ENCODE peak calls at places on chromosomes 6 and 20, in five cellular contexts. D is NCI-H146; I is stimulated activated CD4-positive, alpha-beta T cell treated with anti-CD3 and anti-CD28 coated beads, Interleukin-15, amount 100 ng/mL, for 24 hours; V is NCI-H1105; O is retina. B is an unnamed sample.

GRCh38 chr6:140264451-140264850 is 890.0 kb upstream of the CITED2 start:
- DNase-seq in O (no peak), V (no peak), I (no peak), D (no peak), B (no peak)

GRCh38 chr20:4040283-4041179 is 25.2 kb upstream of the RNF24 start:
- DNase-seq in V (no peak), O (no peak), D (no peak), I (no peak), B (no peak)

GRCh38 chr20:402496-402885 is 5.6 kb upstream of the RBCK1 start:
- DNase-seq in O (no peak), D (no peak), V (no peak), I (no peak), B (no peak)

GRCh38 chr20:47054945-47055344 is 160.3 kb downstream of the EYA2 start:
- DNase-seq in D (no peak), O (no peak), I (no peak), V (no peak), B (no peak)

GRCh38 chr20:31839782-31840487 is 5.5 kb downstream of the FOXS1 start:
- DNase-seq in D (no peak), V (no peak), I (no peak), O (no peak), B (no peak)

GRCh38 chr6:108127826-108128225 is 38.0 kb upstream of the NR2E1 start:
- DNase-seq in O (no peak), D (no peak), V (no peak), I (no peak), B (peak; percentile 40)

GRCh38 chr6:6752129-6752528 is 163.6 kb downstream of the LY86 start:
- DNase-seq in D (no peak), I (no peak), O (peak; percentile 59), V (no peak), B (no peak)

GRCh38 chr20:37531856-37532255 is 4.2 kb upstream of the BLCAP start:
- DNase-seq in O (no peak), V (no peak), D (no peak), I (no peak), B (no peak)

GRCh38 chr6:53044071-53044470 is 21.1 kb upstream of the FBXO9 start:
- DNase-seq in D (no peak), I (no peak), O (peak; percentile 49), V (no peak), B (no peak)

GRCh38 chr6:65900928-65901327 is 193.9 kb upstream of the EYS start:
- DNase-seq in O (no peak), V (no peak), I (no peak), D (no peak), B (no peak)

GRCh38 chr6:100335999-100336398 is 128.7 kb downstream of the SIM1 start:
- DNase-seq in V (no peak), O (no peak), D (no peak), I (no peak), B (no peak)

GRCh38 chr20:50039706-50040431 is 57.1 kb downstream of the SNAI1 start:
- DNase-seq in O (no peak), I (no peak), V (no peak), D (no peak), B (no peak)